ENCODE peak calls at places on chromosome 2, in eight cellular contexts. Q is HCT116, S is Panc1, C is upper lobe of left lung, I is HepG2, K is GM12878, G is GM23338, R is K562. H is an unnamed sample.
A peak's percentile ranks its signal among the peaks of the same experiment; 100 is the strongest.

GRCh38 chr2:8268172-8268783 is 413.6 kb upstream of the ID2 start:
- ATAC-seq in Q (no peak), S (no peak), C (no peak), I (no peak), K (no peak), G (no peak), R (no peak), H (no peak)

GRCh38 chr2:110152943-110153342 is 37.3 kb upstream of the MALL start:
- ATAC-seq in Q (no peak), S (no peak), C (no peak), I (no peak), K (no peak), G (no peak), R (no peak), H (no peak)

GRCh38 chr2:101036562-101036961 is 34.5 kb downstream of the RPL31 start:
- ATAC-seq in Q (peak; percentile 43), S (no peak), C (no peak), I (no peak), K (peak; percentile 65), G (no peak), R (no peak), H (no peak)

GRCh38 chr2:61318553-61318952 is 152.3 kb downstream of the USP34 start:
- ATAC-seq in Q (no peak), S (no peak), C (no peak), I (no peak), K (no peak), G (no peak), R (peak; percentile 34), H (no peak)

GRCh38 chr2:30235008-30235655 is 3.8 kb downstream of the LBH start:
- ATAC-seq in Q (no peak), S (no peak), C (no peak), I (no peak), K (no peak), G (no peak), R (no peak), H (no peak)

GRCh38 chr2:187002242-187002641 is 153.3 kb upstream of the ZSWIM2 start:
- ATAC-seq in Q (no peak), S (no peak), C (no peak), I (no peak), K (no peak), G (no peak), R (no peak), H (no peak)

GRCh38 chr2:220202066-220202465 is 574.6 kb downstream of the SLC4A3 start:
- ATAC-seq in Q (no peak), S (no peak), C (no peak), I (no peak), K (no peak), G (no peak), R (no peak), H (no peak)

GRCh38 chr2:170566138-170566537 is 149.0 kb upstream of the SP5 start:
- ATAC-seq in Q (no peak), S (no peak), C (no peak), I (no peak), K (no peak), G (no peak), R (no peak), H (no peak)

GRCh38 chr2:71943238-71944182 is 204.2 kb downstream of the CYP26B1 start:
- ATAC-seq in Q (no peak), S (no peak), C (no peak), I (no peak), K (no peak), G (peak; percentile 26), R (no peak), H (no peak)

GRCh38 chr2:217942731-217943335 is 60.0 kb downstream of the TNS1 start:
- ATAC-seq in Q (no peak), S (no peak), C (no peak), I (peak; percentile 14), K (no peak), G (no peak), R (no peak), H (no peak)

GRCh38 chr2:184261331-184261730 is 337.0 kb upstream of the ZNF804A start:
- ATAC-seq in Q (no peak), S (no peak), C (no peak), I (no peak), K (no peak), G (no peak), R (no peak), H (no peak)

GRCh38 chr2:76731157-76731556 is 791.0 kb downstream of the LRRTM4 start:
- ATAC-seq in Q (no peak), S (no peak), C (no peak), I (no peak), K (peak; percentile 71), G (no peak), R (no peak), H (no peak)

GRCh38 chr2:201267278-201268030 is 7.1 kb downstream of the CASP8 start:
- ATAC-seq in Q (no peak), S (no peak), C (no peak), I (no peak), K (no peak), G (no peak), R (no peak), H (no peak)

GRCh38 chr2:145305854-145306253 is 785.9 kb upstream of the ZEB2 start:
- ATAC-seq in Q (no peak), S (no peak), C (no peak), I (no peak), K (no peak), G (no peak), R (no peak), H (no peak)

GRCh38 chr2:15307526-15307925 is 253.6 kb downstream of the NBAS start:
- ATAC-seq in Q (no peak), S (no peak), C (no peak), I (no peak), K (no peak), G (no peak), R (no peak), H (no peak)

DNA sequence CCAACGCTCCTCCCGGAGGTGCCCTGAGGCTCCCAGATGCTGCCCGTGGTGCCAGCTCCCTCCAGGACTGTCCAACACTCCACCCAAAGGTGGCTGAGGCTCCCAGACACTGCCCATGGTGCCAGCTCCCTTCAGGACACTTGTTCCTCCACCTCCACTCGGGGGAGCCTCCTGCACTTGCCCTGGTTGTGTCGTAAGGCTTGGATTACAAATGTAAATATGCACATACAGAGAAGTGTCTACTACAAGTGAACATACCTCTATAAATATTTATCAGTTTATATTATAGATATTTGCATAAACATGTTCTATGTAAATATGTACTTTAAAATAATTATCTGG is 143.3 kb downstream of the PXDN start:
- ATAC-seq in Q (no peak), S (no peak), C (no peak), I (no peak), K (no peak), G (no peak), R (no peak), H (no peak)
- TF ChIP-seq POLR2AphosphoS5 in Q (no peak), S (no peak), C (no peak), I (no peak), K (no peak), G (no peak), R (no peak), H (no peak)

DNA sequence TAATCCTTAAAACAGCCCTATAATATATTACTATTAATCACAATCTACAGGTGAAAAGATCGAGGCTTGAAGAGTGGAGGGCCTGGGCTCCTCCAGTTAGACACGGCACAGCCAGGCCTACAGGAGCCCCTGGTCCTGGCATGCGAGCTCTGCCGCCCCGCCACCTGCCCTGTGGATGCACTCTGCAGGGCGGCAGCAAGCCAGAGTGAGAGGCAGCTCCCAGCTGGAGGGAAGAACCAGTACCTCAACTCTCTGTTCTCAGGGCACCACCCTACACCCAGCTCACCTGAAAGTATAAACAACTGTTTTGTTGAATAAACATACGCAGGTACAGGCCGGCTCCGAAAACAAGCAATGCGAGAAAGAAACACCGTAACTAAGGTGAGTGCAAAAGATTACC is 34.6 kb downstream of the EIPR1 start:
- ATAC-seq in Q (no peak), S (peak; percentile 66), C (no peak), I (no peak), K (no peak), G (peak; percentile 73), R (no peak), H (no peak)
- H3K36me3 ChIP-seq in Q (no peaks in the 10 kb centered on the region), S (no peaks in the 10 kb centered on the region), C (no peaks in the 10 kb centered on the region), I (peaks cover 37% of the 10 kb centered on the region), K (peaks cover 10% of the 10 kb centered on the region), G (no peaks in the 10 kb centered on the region), R (peaks cover 11% of the 10 kb centered on the region), H (peaks cover 24% of the 10 kb centered on the region)

GRCh38 chr2:70895998-70896764 is 39.5 kb upstream of the ATP6V1B1 start:
- ATAC-seq in Q (no peak), S (no peak), C (peak; percentile 12), I (no peak), K (no peak), G (no peak), R (no peak), H (no peak)
- H3K27me3 ChIP-seq in Q (no peaks in the 10 kb centered on the region), S (no peaks in the 10 kb centered on the region), C (peaks cover 53% of the 10 kb centered on the region), I (peaks cover 76% of the 10 kb centered on the region), K (peaks cover 31% of the 10 kb centered on the region), G (peaks cover 100% of the 10 kb centered on the region), R (peaks cover 88% of the 10 kb centered on the region), H (peaks cover 100% of the 10 kb centered on the region)

GRCh38 chr2:42652086-42652485 is 83.7 kb downstream of the MTA3 start:
- ATAC-seq in Q (no peak), S (no peak), C (no peak), I (no peak), K (no peak), G (peak; percentile 31), R (no peak), H (no peak)
- TF ChIP-seq POLR2AphosphoS5 in Q (no peak), S (no peak), C (no peak), I (no peak), K (no peak), G (no peak), R (no peak), H (no peak)

GRCh38 chr2:128177315-128177714 is 86.3 kb downstream of the UGGT1 start:
- ATAC-seq in Q (no peak), S (no peak), C (no peak), I (no peak), K (no peak), G (no peak), R (no peak), H (no peak)
- H3K36me3 ChIP-seq in Q (peaks cover 69% of the 10 kb centered on the region), S (peaks cover 41% of the 10 kb centered on the region), C (peaks cover 96% of the 10 kb centered on the region), I (peaks cover 87% of the 10 kb centered on the region), K (peaks cover 8% of the 10 kb centered on the region), G (peaks cover 67% of the 10 kb centered on the region), R (peaks cover 98% of the 10 kb centered on the region), H (peaks cover 97% of the 10 kb centered on the region)